ENCODE peak calls at places on chromosomes 7 and 10, in eight cellular contexts. D, B, H, Y, T, S, Q and A are unnamed samples.

GRCh38 chr7:42471573-42472174 is 234.7 kb upstream of the GLI3 start:
- DNase-seq in D (no peak), B (no peak), H (no peak), Y (no peak), T (no peak), S (no peak), Q (no peak), A (no peak)

GRCh38 chr7:45690762-45691150 is 116.6 kb downstream of the ADCY1 start:
- DNase-seq in D (no peak), B (no peak), H (no peak), Y (no peak), T (no peak), S (no peak), Q (no peak), A (no peak)

GRCh38 chr10:116892873-116893685 is 43.8 kb downstream of the ENO4 start:
- DNase-seq in D (no peak), B (no peak), H (peak; percentile 37), Y (peak; percentile 13), T (no peak), S (no peak), Q (no peak), A (no peak)

GRCh38 chr10:132496360-132497082 is 41.1 kb upstream of the INPP5A start:
- DNase-seq in D (no peak), B (no peak), H (no peak), Y (no peak), T (peak; percentile 29), S (no peak), Q (no peak), A (no peak)

GRCh38 chr10:133353988-133354605 is 3.7 kb downstream of the FUOM start:
- DNase-seq in D (no peak), B (no peak), H (no peak), Y (no peak), T (no peak), S (no peak), Q (no peak), A (no peak)

GRCh38 chr10:27611861-27612450 is 107.9 kb downstream of the RAB18 start:
- DNase-seq in D (no peak), B (no peak), H (no peak), Y (no peak), T (no peak), S (no peak), Q (no peak), A (no peak)

GRCh38 chr10:12869427-12869826 is 132.1 kb downstream of the CCDC3 start:
- DNase-seq in D (no peak), B (no peak), H (no peak), Y (no peak), T (no peak), S (no peak), Q (no peak), A (no peak)

GRCh38 chr7:70808876-70809275 is 323.1 kb upstream of the GALNT17 start:
- DNase-seq in D (no peak), B (no peak), H (no peak), Y (no peak), T (no peak), S (no peak), Q (no peak), A (no peak)

GRCh38 chr10:32938554-32939061 is 19.4 kb downstream of the ITGB1 start:
- DNase-seq in D (peak; percentile 40), B (no peak), H (no peak), Y (no peak), T (no peak), S (no peak), Q (no peak), A (no peak)

GRCh38 chr7:146655928-146656797 is 539.6 kb downstream of the CNTNAP2 start:
- DNase-seq in D (no peak), B (peak; percentile 95), H (peak; percentile 70), Y (no peak), T (no peak), S (no peak), Q (no peak), A (no peak)

GRCh38 chr10:66318761-66319160 is 607.1 kb upstream of the LRRTM3 start:
- DNase-seq in D (no peak), B (no peak), H (no peak), Y (no peak), T (no peak), S (no peak), Q (no peak), A (no peak)

GRCh38 chr10:127228195-127228785 is 31.9 kb upstream of the INSYN2A start:
- DNase-seq in D (no peak), B (no peak), H (no peak), Y (peak; percentile 6), T (no peak), S (no peak), Q (no peak), A (no peak)

GRCh38 chr10:111840546-111840945 is 343.0 kb downstream of the GPAM start:
- DNase-seq in D (no peak), B (no peak), H (no peak), Y (no peak), T (no peak), S (no peak), Q (no peak), A (no peak)